ENCODE peak calls at places on chromosomes 2 and 18, in eight cellular contexts. One of them, this sample, is unnamed.

GRCh38 chr2:169507698-169508097 is 1.8 kb upstream of the KLHL41 start:
- DNase-seq in NCI-H1436: no peak
- DNase-seq in stimulated activated naive CD8-positive, alpha-beta T cell treated with anti-CD3 and anti-CD28 coated beads, Interleukin-15, Interleukin-2, amounts not matched to agents 100 U/mL and 50 U/mL, for 24 hours: no peak
- DNase-seq in LoVo: peak
- DNase-seq in GM12891: no peak
- DNase-seq in A172: peak
- DNase-seq in tibial artery: no peak
- DNase-seq in EH: peak
- DNase-seq in this sample: no peak

GRCh38 chr2:219109468-219109867 is 48.7 kb upstream of the IHH start:
- DNase-seq in NCI-H1436: no peak
- DNase-seq in stimulated activated naive CD8-positive, alpha-beta T cell treated with anti-CD3 and anti-CD28 coated beads, Interleukin-15, Interleukin-2, amounts not matched to agents 100 U/mL and 50 U/mL, for 24 hours: peak
- DNase-seq in LoVo: no peak
- DNase-seq in GM12891: no peak
- DNase-seq in A172: no peak
- DNase-seq in tibial artery: no peak
- DNase-seq in EH: no peak
- DNase-seq in this sample: no peak

GRCh38 chr2:117771969-117772630 is 42.4 kb upstream of the DDX18 start:
- DNase-seq in NCI-H1436: peak
- DNase-seq in stimulated activated naive CD8-positive, alpha-beta T cell treated with anti-CD3 and anti-CD28 coated beads, Interleukin-15, Interleukin-2, amounts not matched to agents 100 U/mL and 50 U/mL, for 24 hours: no peak
- DNase-seq in LoVo: peak
- DNase-seq in GM12891: no peak
- DNase-seq in A172: peak
- DNase-seq in tibial artery: no peak
- DNase-seq in EH: peak
- DNase-seq in this sample: no peak

GRCh38 chr2:17800693-17801458 is 15.4 kb upstream of the MSGN1 start:
- DNase-seq in NCI-H1436: no peak
- DNase-seq in stimulated activated naive CD8-positive, alpha-beta T cell treated with anti-CD3 and anti-CD28 coated beads, Interleukin-15, Interleukin-2, amounts not matched to agents 100 U/mL and 50 U/mL, for 24 hours: no peak
- DNase-seq in LoVo: peak
- DNase-seq in GM12891: no peak
- DNase-seq in A172: no peak
- DNase-seq in tibial artery: no peak
- DNase-seq in EH: no peak
- DNase-seq in this sample: no peak

GRCh38 chr2:8413589-8414135 is 268.2 kb upstream of the ID2 start:
- DNase-seq in NCI-H1436: no peak
- DNase-seq in stimulated activated naive CD8-positive, alpha-beta T cell treated with anti-CD3 and anti-CD28 coated beads, Interleukin-15, Interleukin-2, amounts not matched to agents 100 U/mL and 50 U/mL, for 24 hours: no peak
- DNase-seq in LoVo: peak
- DNase-seq in GM12891: no peak
- DNase-seq in A172: no peak
- DNase-seq in tibial artery: peak
- DNase-seq in EH: no peak
- DNase-seq in this sample: no peak

GRCh38 chr2:234352270-234352669 is 144.6 kb downstream of the ARL4C start:
- DNase-seq in NCI-H1436: no peak
- DNase-seq in stimulated activated naive CD8-positive, alpha-beta T cell treated with anti-CD3 and anti-CD28 coated beads, Interleukin-15, Interleukin-2, amounts not matched to agents 100 U/mL and 50 U/mL, for 24 hours: no peak
- DNase-seq in LoVo: no peak
- DNase-seq in GM12891: no peak
- DNase-seq in A172: no peak
- DNase-seq in tibial artery: no peak
- DNase-seq in EH: no peak
- DNase-seq in this sample: no peak

GRCh38 chr2:206422493-206422892 is 20.8 kb upstream of the ADAM23 start:
- DNase-seq in NCI-H1436: no peak
- DNase-seq in stimulated activated naive CD8-positive, alpha-beta T cell treated with anti-CD3 and anti-CD28 coated beads, Interleukin-15, Interleukin-2, amounts not matched to agents 100 U/mL and 50 U/mL, for 24 hours: no peak
- DNase-seq in LoVo: no peak
- DNase-seq in GM12891: no peak
- DNase-seq in A172: peak
- DNase-seq in tibial artery: no peak
- DNase-seq in EH: peak
- DNase-seq in this sample: no peak

GRCh38 chr2:111053825-111054490 is 66.8 kb upstream of the BCL2L11 start:
- DNase-seq in NCI-H1436: no peak
- DNase-seq in stimulated activated naive CD8-positive, alpha-beta T cell treated with anti-CD3 and anti-CD28 coated beads, Interleukin-15, Interleukin-2, amounts not matched to agents 100 U/mL and 50 U/mL, for 24 hours: no peak
- DNase-seq in LoVo: no peak
- DNase-seq in GM12891: no peak
- DNase-seq in A172: no peak
- DNase-seq in tibial artery: no peak
- DNase-seq in EH: no peak
- DNase-seq in this sample: no peak

GRCh38 chr2:150214626-150215025 is 272.8 kb downstream of the RND3 start:
- DNase-seq in NCI-H1436: no peak
- DNase-seq in stimulated activated naive CD8-positive, alpha-beta T cell treated with anti-CD3 and anti-CD28 coated beads, Interleukin-15, Interleukin-2, amounts not matched to agents 100 U/mL and 50 U/mL, for 24 hours: no peak
- DNase-seq in LoVo: peak
- DNase-seq in GM12891: no peak
- DNase-seq in A172: no peak
- DNase-seq in tibial artery: no peak
- DNase-seq in EH: no peak
- DNase-seq in this sample: no peak

GRCh38 chr2:189569295-189569925 is 11.2 kb downstream of the SLC40A1 start:
- DNase-seq in NCI-H1436: no peak
- DNase-seq in stimulated activated naive CD8-positive, alpha-beta T cell treated with anti-CD3 and anti-CD28 coated beads, Interleukin-15, Interleukin-2, amounts not matched to agents 100 U/mL and 50 U/mL, for 24 hours: no peak
- DNase-seq in LoVo: no peak
- DNase-seq in GM12891: no peak
- DNase-seq in A172: no peak
- DNase-seq in tibial artery: no peak
- DNase-seq in EH: no peak
- DNase-seq in this sample: no peak

GRCh38 chr2:200367155-200367554 is 60.7 kb downstream of the SPATS2L start:
- DNase-seq in NCI-H1436: no peak
- DNase-seq in stimulated activated naive CD8-positive, alpha-beta T cell treated with anti-CD3 and anti-CD28 coated beads, Interleukin-15, Interleukin-2, amounts not matched to agents 100 U/mL and 50 U/mL, for 24 hours: no peak
- DNase-seq in LoVo: no peak
- DNase-seq in GM12891: no peak
- DNase-seq in A172: no peak
- DNase-seq in tibial artery: peak
- DNase-seq in EH: no peak
- DNase-seq in this sample: no peak

GRCh38 chr2:216016581-216016980 is 3.2 kb upstream of the MREG start:
- DNase-seq in NCI-H1436: no peak
- DNase-seq in stimulated activated naive CD8-positive, alpha-beta T cell treated with anti-CD3 and anti-CD28 coated beads, Interleukin-15, Interleukin-2, amounts not matched to agents 100 U/mL and 50 U/mL, for 24 hours: no peak
- DNase-seq in LoVo: no peak
- DNase-seq in GM12891: no peak
- DNase-seq in A172: no peak
- DNase-seq in tibial artery: no peak
- DNase-seq in EH: no peak
- DNase-seq in this sample: no peak

GRCh38 chr18:59140287-59140885 is 702 bp downstream of the SEC11C start:
- DNase-seq in NCI-H1436: no peak
- DNase-seq in stimulated activated naive CD8-positive, alpha-beta T cell treated with anti-CD3 and anti-CD28 coated beads, Interleukin-15, Interleukin-2, amounts not matched to agents 100 U/mL and 50 U/mL, for 24 hours: no peak
- DNase-seq in LoVo: peak
- DNase-seq in GM12891: no peak
- DNase-seq in A172: peak
- DNase-seq in tibial artery: no peak
- DNase-seq in EH: peak
- DNase-seq in this sample: no peak

GRCh38 chr2:78890940-78891339 is 134.6 kb upstream of the REG3G start:
- DNase-seq in NCI-H1436: no peak
- DNase-seq in stimulated activated naive CD8-positive, alpha-beta T cell treated with anti-CD3 and anti-CD28 coated beads, Interleukin-15, Interleukin-2, amounts not matched to agents 100 U/mL and 50 U/mL, for 24 hours: no peak
- DNase-seq in LoVo: no peak
- DNase-seq in GM12891: no peak
- DNase-seq in A172: no peak
- DNase-seq in tibial artery: no peak
- DNase-seq in EH: no peak
- DNase-seq in this sample: no peak

GRCh38 chr2:199804831-199805230 is 46.2 kb downstream of the FTCDNL1 start:
- DNase-seq in NCI-H1436: no peak
- DNase-seq in stimulated activated naive CD8-positive, alpha-beta T cell treated with anti-CD3 and anti-CD28 coated beads, Interleukin-15, Interleukin-2, amounts not matched to agents 100 U/mL and 50 U/mL, for 24 hours: no peak
- DNase-seq in LoVo: no peak
- DNase-seq in GM12891: no peak
- DNase-seq in A172: no peak
- DNase-seq in tibial artery: no peak
- DNase-seq in EH: no peak
- DNase-seq in this sample: peak

GRCh38 chr18:23920054-23920453 is 94.5 kb upstream of the TTC39C start:
- DNase-seq in NCI-H1436: no peak
- DNase-seq in stimulated activated naive CD8-positive, alpha-beta T cell treated with anti-CD3 and anti-CD28 coated beads, Interleukin-15, Interleukin-2, amounts not matched to agents 100 U/mL and 50 U/mL, for 24 hours: no peak
- DNase-seq in LoVo: no peak
- DNase-seq in GM12891: no peak
- DNase-seq in A172: no peak
- DNase-seq in tibial artery: no peak
- DNase-seq in EH: peak
- DNase-seq in this sample: no peak

GRCh38 chr2:98528349-98528748 is 80.0 kb downstream of the COA5 start:
- DNase-seq in NCI-H1436: no peak
- DNase-seq in stimulated activated naive CD8-positive, alpha-beta T cell treated with anti-CD3 and anti-CD28 coated beads, Interleukin-15, Interleukin-2, amounts not matched to agents 100 U/mL and 50 U/mL, for 24 hours: no peak
- DNase-seq in LoVo: no peak
- DNase-seq in GM12891: no peak
- DNase-seq in A172: no peak
- DNase-seq in tibial artery: no peak
- DNase-seq in EH: no peak
- DNase-seq in this sample: no peak

GRCh38 chr18:66734451-66734850 is 130.6 kb upstream of the CDH19 start:
- DNase-seq in NCI-H1436: no peak
- DNase-seq in stimulated activated naive CD8-positive, alpha-beta T cell treated with anti-CD3 and anti-CD28 coated beads, Interleukin-15, Interleukin-2, amounts not matched to agents 100 U/mL and 50 U/mL, for 24 hours: no peak
- DNase-seq in LoVo: no peak
- DNase-seq in GM12891: no peak
- DNase-seq in A172: no peak
- DNase-seq in tibial artery: no peak
- DNase-seq in EH: no peak
- DNase-seq in this sample: no peak